ENCODE peak calls at places on chromosomes 2 and 18, in four cellular contexts. E, S, P and H are unnamed samples.

GRCh38 chr18:3985030-3985429 is 470.1 kb downstream of the DLGAP1 start:
- DNase-seq in E (no peak), S (no peak), P (no peak), H (no peak)

GRCh38 chr18:47461977-47462376 is 210.5 kb upstream of the SKOR2 start:
- DNase-seq in E (no peak), S (no peak), P (no peak), H (no peak)

GRCh38 chr2:147636238-147636887 is 208.5 kb upstream of the ACVR2A start:
- DNase-seq in E (no peak), S (no peak), P (no peak), H (no peak)

GRCh38 chr2:85269959-85270358 is 57.8 kb downstream of the TGOLN2 start:
- DNase-seq in E (no peak), S (peak; percentile 64), P (no peak), H (no peak)

GRCh38 chr2:54709341-54709809 is 14.1 kb upstream of the EML6 start:
- DNase-seq in E (no peak), S (no peak), P (no peak), H (no peak)

GRCh38 chr2:172434821-172435607 is 7.6 kb downstream of the ITGA6 start:
- DNase-seq in E (no peak), S (no peak), P (no peak), H (no peak)

GRCh38 chr2:31319391-31320175 is 85.6 kb downstream of the EHD3 start:
- DNase-seq in E (peak; percentile 32), S (no peak), P (no peak), H (no peak)

GRCh38 chr2:8457620-8458255 is 224.1 kb upstream of the ID2 start:
- DNase-seq in E (no peak), S (no peak), P (no peak), H (no peak)

GRCh38 chr2:109260886-109261700 is 132.1 kb downstream of the SH3RF3 start:
- DNase-seq in E (no peak), S (peak; percentile 23), P (no peak), H (peak; percentile 42)

GRCh38 chr2:33298233-33298632 is 178.2 kb upstream of the RASGRP3 start:
- DNase-seq in E (no peak), S (no peak), P (peak; percentile 44), H (no peak)

GRCh38 chr2:240962371-240963064 is 35.9 kb upstream of the SNED1 start:
- DNase-seq in E (no peak), S (peak; percentile 28), P (no peak), H (peak; percentile 26)

GRCh38 chr18:45090526-45091140 is 409.9 kb downstream of the SETBP1 start:
- DNase-seq in E (no peak), S (no peak), P (no peak), H (no peak)

GRCh38 chr18:50429207-50429948 is 54.5 kb downstream of the SKA1 start:
- DNase-seq in E (no peak), S (peak; percentile 18), P (peak; percentile 14), H (peak; percentile 6)

GRCh38 chr18:48828713-48829442 is 121.9 kb downstream of the SMAD7 start:
- DNase-seq in E (no peak), S (no peak), P (peak; percentile 74), H (peak; percentile 21)
- TF ChIP-seq TARDBP in E (no peak), S (no peak), P (no peak), H (no peak)

GRCh38 chr18:62183578-62184195 is 3.2 kb downstream of the PIGN start:
- DNase-seq in E (no peak), S (peak; percentile 44), P (peak; percentile 8), H (peak; percentile 8)

GRCh38 chr18:62186656-62187542 is at the start of the genes PIGN and RELCH:
- DNase-seq in E (peak; percentile 92), S (peak; percentile 98), P (peak; percentile 91), H (peak; percentile 89)

GRCh38 chr18:62182220-62182619 is 4.6 kb downstream of the PIGN start:
- DNase-seq in E (no peak), S (no peak), P (no peak), H (no peak)

GRCh38 chr18:62189208-62189607 is 2.2 kb downstream of the RELCH start:
- DNase-seq in E (no peak), S (no peak), P (no peak), H (no peak)

DNA sequence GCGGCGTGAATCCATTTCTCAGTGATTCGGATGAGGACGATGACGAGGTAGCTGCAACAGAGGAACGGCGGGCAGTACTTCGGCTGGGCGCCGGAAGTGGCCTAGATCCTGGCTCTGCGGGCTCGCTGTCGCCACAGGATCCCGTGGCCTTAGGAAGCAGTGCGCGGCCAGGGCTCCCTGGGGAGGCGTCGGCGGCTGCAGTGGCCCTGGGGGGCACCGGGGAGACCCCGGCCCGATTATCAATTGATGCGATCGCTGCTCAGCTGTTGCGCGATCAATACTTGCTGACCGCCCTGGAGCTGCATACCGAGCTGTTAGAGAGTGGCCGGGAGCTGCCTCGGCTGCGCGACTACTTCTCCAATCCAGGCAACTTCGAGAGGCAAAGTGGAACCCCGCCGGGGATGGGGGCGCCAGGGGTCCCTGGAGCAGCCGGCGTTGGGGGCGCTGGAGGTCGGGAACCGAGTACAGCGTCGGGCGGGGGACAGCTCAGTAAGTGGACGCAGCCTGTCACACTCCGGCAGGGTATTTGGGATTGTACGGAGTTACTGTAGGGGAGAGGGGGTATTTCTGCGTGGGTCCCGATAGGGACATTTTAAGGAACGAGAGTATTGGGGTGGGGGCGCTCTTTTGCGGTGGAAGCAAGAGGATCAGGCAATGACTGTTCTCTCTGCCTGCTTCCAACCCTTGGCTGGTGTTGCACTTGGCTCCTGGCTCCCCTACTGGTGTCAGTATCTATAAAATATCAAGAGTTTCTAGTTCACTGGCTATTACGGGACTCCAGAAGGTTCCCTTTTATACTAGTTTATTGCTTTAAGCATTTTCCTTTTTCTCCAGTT is 706 bp downstream of the RELCH start:
- DNase-seq in E (no peak), S (peak; percentile 17), P (peak; percentile 13), H (peak; percentile 18)
- TF ChIP-seq SP1 in E (no peak), S (no peak), P (no peak), H (no peak)

DNA sequence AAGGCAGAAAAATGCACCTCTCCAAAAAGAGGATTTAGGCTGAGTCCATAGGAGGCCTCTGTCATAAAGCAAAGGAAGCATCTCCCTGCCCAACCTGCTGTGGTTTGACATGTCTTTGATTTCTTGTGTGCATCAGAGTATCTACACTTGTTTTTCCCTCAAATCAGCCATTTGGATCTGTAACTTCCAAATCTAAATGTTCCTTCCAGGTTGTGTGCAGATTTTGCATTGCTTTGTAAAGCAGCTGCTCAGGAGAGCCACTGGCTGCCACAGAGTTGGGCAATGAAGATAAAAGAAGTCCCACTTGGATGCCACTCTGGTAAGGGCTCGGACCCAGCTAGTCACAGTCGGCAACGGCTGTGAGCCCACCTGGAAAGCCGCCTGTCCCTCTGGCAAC is 6.1 kb downstream of the PAX3 start:
- DNase-seq in E (no peak), S (no peak), P (no peak), H (no peak)
- TF ChIP-seq TARDBP in E (no peak), S (no peak), P (no peak), H (no peak)

GRCh38 chr2:164498841-164499240 is 122.4 kb downstream of the GRB14 start:
- DNase-seq in E (no peak), S (no peak), P (no peak), H (no peak)

GRCh38 chr2:164504253-164504652 is 117.0 kb downstream of the GRB14 start:
- DNase-seq in E (no peak), S (peak; percentile 59), P (no peak), H (peak; percentile 12)
- TF ChIP-seq SP1 in E (no peak), S (no peak), P (no peak), H (no peak)

GRCh38 chr18:5060543-5060942 is 136.5 kb downstream of the AKAIN1 start:
- DNase-seq in E (no peak), S (no peak), P (no peak), H (no peak)

GRCh38 chr18:5068856-5069255 is 128.2 kb downstream of the AKAIN1 start:
- DNase-seq in E (no peak), S (no peak), P (no peak), H (no peak)

GRCh38 chr18:5064846-5065245 is 132.2 kb downstream of the AKAIN1 start:
- DNase-seq in E (no peak), S (no peak), P (no peak), H (no peak)

GRCh38 chr18:5061785-5062184 is 135.3 kb downstream of the AKAIN1 start:
- DNase-seq in E (no peak), S (no peak), P (no peak), H (no peak)

GRCh38 chr18:5066380-5066977 is 130.6 kb downstream of the AKAIN1 start:
- DNase-seq in E (no peak), S (peak; percentile 12), P (peak; percentile 30), H (peak; percentile 7)
- TF ChIP-seq TARDBP in E (no peak), S (no peak), P (no peak), H (no peak)

GRCh38 chr2:212842544-212843185 is 304.1 kb upstream of the ERBB4 start:
- DNase-seq in E (no peak), S (no peak), P (no peak), H (no peak)
- TF ChIP-seq SP1 in E (no peak), S (no peak), P (no peak), H (no peak)

GRCh38 chr2:215338883-215339679 is 27.2 kb downstream of the ATIC start:
- DNase-seq in E (no peak), S (no peak), P (no peak), H (no peak)
- TF ChIP-seq TARDBP in E (no peak), S (no peak), P (no peak), H (no peak)

GRCh38 chr2:129431881-129432280 is 547.6 kb upstream of the RAB6C start:
- DNase-seq in E (no peak), S (no peak), P (no peak), H (no peak)

DNA sequence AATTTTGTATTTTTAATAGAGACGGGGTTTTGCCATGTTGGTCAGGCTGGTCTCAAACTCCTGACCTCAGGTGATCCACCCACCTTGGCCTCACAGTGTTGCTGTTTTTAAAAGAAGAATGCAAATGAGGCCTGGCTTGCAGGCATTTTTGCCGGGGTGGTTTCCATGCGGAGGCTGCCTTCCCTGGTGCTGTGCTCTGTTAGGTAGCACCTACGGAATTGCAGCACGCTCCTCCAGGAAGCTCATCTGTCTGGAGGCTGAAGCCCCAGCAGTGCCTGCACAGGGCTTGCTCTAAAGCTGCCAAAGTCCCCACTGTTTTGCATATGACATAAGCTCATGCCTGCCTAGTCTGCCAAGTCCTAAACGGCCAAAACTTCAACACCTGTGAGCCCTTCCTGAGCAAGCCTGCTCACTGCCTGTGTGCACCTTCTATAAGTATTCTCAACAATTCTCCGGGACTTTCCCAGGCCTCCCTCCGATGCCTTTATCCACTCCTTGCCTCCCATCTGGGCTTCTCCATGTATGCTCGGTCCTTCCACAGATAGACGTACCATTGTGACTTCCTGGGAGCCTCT is 551.3 kb upstream of the RAB6C start:
- DNase-seq in E (no peak), S (no peak), P (no peak), H (no peak)
- TF ChIP-seq SP1 in E (no peak), S (no peak), P (no peak), H (no peak)

DNA sequence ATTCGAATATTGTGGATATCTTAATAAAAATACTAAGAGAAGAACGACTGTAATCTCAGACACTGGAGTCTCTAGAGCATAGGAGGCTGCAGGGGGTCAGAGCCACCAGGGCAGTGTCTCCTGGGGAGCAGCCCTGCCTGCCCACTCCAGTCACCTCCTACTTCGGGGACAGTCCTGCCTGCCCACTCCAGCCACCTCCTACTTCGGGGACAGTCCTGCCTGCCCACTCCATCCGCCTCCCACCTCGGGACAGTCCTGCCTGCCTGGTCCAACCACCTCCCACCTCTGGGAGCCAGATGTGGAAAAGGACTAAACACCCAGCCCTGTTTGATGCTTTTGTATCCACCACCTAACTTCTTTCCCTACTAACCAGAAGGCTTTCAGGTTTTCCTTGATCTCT is 350.1 kb upstream of the SMIM21 start:
- DNase-seq in E (no peak), S (no peak), P (no peak), H (no peak)
- TF ChIP-seq TARDBP in E (no peak), S (no peak), P (no peak), H (no peak)

GRCh38 chr2:190098851-190099250 is 36.3 kb upstream of the MSTN start:
- DNase-seq in E (no peak), S (no peak), P (no peak), H (no peak)
- TF ChIP-seq SP1 in E (no peak), S (no peak), P (no peak), H (no peak)